ENCODE peak calls at places on chromosomes 13 and 19, in four cellular contexts. Y is cardiac muscle cell, A is M059J, E is heart right ventricle. B is an unnamed sample.

GRCh38 chr13:94641432-94641941 is 39.8 kb downstream of the GPR180 start:
- DNase-seq in Y (no peak), A (peak), E (no peak), B (peak)

GRCh38 chr13:109734002-109734785 is 52.2 kb downstream of the IRS2 start:
- DNase-seq in Y (no peak), A (no peak), E (no peak), B (no peak)

GRCh38 chr13:86825410-86825809 is 845.8 kb upstream of the SLITRK5 start:
- DNase-seq in Y (no peak), A (no peak), E (no peak), B (no peak)

GRCh38 chr19:52600639-52601024 is 30.5 kb downstream of the ZNF701 start:
- DNase-seq in Y (no peak), A (no peak), E (no peak), B (no peak)

GRCh38 chr19:4337906-4338440 is 654 bp downstream of the STAP2 start:
- DNase-seq in Y (peak), A (no peak), E (no peak), B (peak)

GRCh38 chr19:32895384-32895783 is 25.8 kb upstream of the SLC7A9 start:
- DNase-seq in Y (no peak), A (no peak), E (no peak), B (no peak)

GRCh38 chr13:40328091-40328490 is 338.4 kb downstream of the FOXO1 start:
- DNase-seq in Y (no peak), A (no peak), E (no peak), B (no peak)

GRCh38 chr19:33186431-33186830 is 7.7 kb upstream of the LRP3 start:
- DNase-seq in Y (no peak), A (no peak), E (no peak), B (no peak)

GRCh38 chr13:25217023-25217909 is 45.2 kb upstream of the AMER2 start:
- DNase-seq in Y (no peak), A (peak), E (no peak), B (peak)

GRCh38 chr19:17077447-17078028 is 2.0 kb downstream of the MYO9B start:
- DNase-seq in Y (no peak), A (no peak), E (no peak), B (no peak)

GRCh38 chr19:13839193-13839937 is 37.6 kb upstream of the NANOS3 start:
- DNase-seq in Y (peak), A (peak), E (peak), B (no peak)

GRCh38 chr19:19647037-19647835 is 3.8 kb upstream of the GMIP start:
- DNase-seq in Y (no peak), A (no peak), E (no peak), B (no peak)

GRCh38 chr13:106089251-106089940 is 446.1 kb downstream of the EFNB2 start:
- DNase-seq in Y (no peak), A (no peak), E (no peak), B (no peak)

GRCh38 chr13:79786176-79786575 is 305.2 kb downstream of the NDFIP2 start:
- DNase-seq in Y (no peak), A (peak), E (no peak), B (no peak)

GRCh38 chr13:34372581-34372980 is 554.6 kb downstream of the RFC3 start:
- DNase-seq in Y (no peak), A (peak), E (no peak), B (no peak)

GRCh38 chr13:94646904-94647303 is 45.2 kb downstream of the GPR180 start:
- DNase-seq in Y (no peak), A (no peak), E (no peak), B (no peak)

GRCh38 chr13:27263438-27263837 is 7.2 kb upstream of the RASL11A start:
- DNase-seq in Y (no peak), A (no peak), E (no peak), B (no peak)

GRCh38 chr13:60857698-60858097 is 460.7 kb downstream of the TDRD3 start:
- DNase-seq in Y (no peak), A (no peak), E (no peak), B (no peak)

GRCh38 chr19:6232567-6232966 is 47.2 kb downstream of the MLLT1 start:
- DNase-seq in Y (no peak), A (peak), E (no peak), B (peak)

GRCh38 chr19:48596679-48597465 is 9.7 kb upstream of the SPACA4 start:
- DNase-seq in Y (no peak), A (peak), E (no peak), B (peak)

GRCh38 chr13:50941146-50941545 is 31.6 kb downstream of the RNASEH2B start:
- DNase-seq in Y (no peak), A (no peak), E (no peak), B (no peak)

GRCh38 chr13:24982333-24982999 is 113.5 kb upstream of the PABPC3 start:
- DNase-seq in Y (no peak), A (no peak), E (peak), B (no peak)

GRCh38 chr19:3792114-3792513 is 5.9 kb upstream of the MATK start:
- DNase-seq in Y (no peak), A (peak), E (no peak), B (no peak)

GRCh38 chr19:45346449-45346848 is 5.9 kb downstream of the KLC3 start:
- DNase-seq in Y (no peak), A (no peak), E (no peak), B (no peak)